ENCODE peak calls at places on chromosome 3, in nine cellular contexts. O is astrocyte of the spinal cord, Y is foreskin fibroblast, P is Calu3, W is fibroblast of mammary gland, H is HFF-Myc, E is AG04450, A is Peyer's patch, Q is HL-60. X is an unnamed sample.

GRCh38 chr3:160052385-160053047 is 63.9 kb downstream of the IL12A start:
- DNase-seq in O (peak), Y (no peak), P (no peak), W (no peak), H (no peak), E (no peak), A (no peak), Q (no peak), X (no peak)

GRCh38 chr3:23052230-23053019 is 150.7 kb upstream of the UBE2E2 start:
- DNase-seq in O (no peak), Y (no peak), P (no peak), W (peak), H (no peak), E (no peak), A (no peak), Q (no peak), X (no peak)

GRCh38 chr3:64805980-64806379 is 118.2 kb upstream of the ADAMTS9 start:
- DNase-seq in O (no peak), Y (no peak), P (no peak), W (no peak), H (no peak), E (no peak), A (no peak), Q (no peak), X (no peak)

GRCh38 chr3:72591522-72592421 is 256.5 kb downstream of the SHQ1 start:
- DNase-seq in O (peak), Y (peak), P (peak), W (peak), H (peak), E (peak), A (no peak), Q (no peak), X (no peak)

GRCh38 chr3:177131927-177132636 is 65.2 kb downstream of the TBL1XR1 start:
- DNase-seq in O (no peak), Y (no peak), P (no peak), W (no peak), H (no peak), E (no peak), A (no peak), Q (no peak), X (no peak)

GRCh38 chr3:50134367-50134766 is 20.8 kb upstream of the SEMA3F start:
- DNase-seq in O (no peak), Y (no peak), P (no peak), W (no peak), H (no peak), E (no peak), A (no peak), Q (no peak), X (no peak)

GRCh38 chr3:153166206-153166605 is 4.2 kb downstream of the RAP2B start:
- DNase-seq in O (peak), Y (no peak), P (peak), W (no peak), H (no peak), E (no peak), A (no peak), Q (no peak), X (no peak)

GRCh38 chr3:46410669-46411068 is 3.6 kb downstream of the CCRL2 start:
- DNase-seq in O (no peak), Y (no peak), P (no peak), W (no peak), H (no peak), E (no peak), A (no peak), Q (no peak), X (no peak)

GRCh38 chr3:119205209-119205608 is 31.8 kb downstream of the UPK1B start:
- DNase-seq in O (no peak), Y (no peak), P (no peak), W (no peak), H (no peak), E (no peak), A (no peak), Q (no peak), X (no peak)

GRCh38 chr3:38696034-38696433 is 46.5 kb upstream of the SCN5A start:
- DNase-seq in O (no peak), Y (no peak), P (no peak), W (no peak), H (no peak), E (no peak), A (no peak), Q (no peak), X (no peak)

GRCh38 chr3:51706788-51707731 is at the start of gene GRM2:
- DNase-seq in O (peak), Y (peak), P (no peak), W (peak), H (peak), E (peak), A (peak), Q (no peak), X (peak)

GRCh38 chr3:27544372-27544865 is 60.2 kb upstream of the SLC4A7 start:
- DNase-seq in O (peak), Y (peak), P (no peak), W (peak), H (no peak), E (no peak), A (no peak), Q (no peak), X (no peak)

GRCh38 chr3:33401781-33402180 is 38.4 kb downstream of the UBP1 start:
- DNase-seq in O (peak), Y (no peak), P (no peak), W (no peak), H (no peak), E (no peak), A (no peak), Q (no peak), X (no peak)

GRCh38 chr3:32758375-32758753 is 59.4 kb upstream of the TRIM71 start:
- DNase-seq in O (peak), Y (no peak), P (no peak), W (peak), H (no peak), E (peak), A (no peak), Q (no peak), X (no peak)

GRCh38 chr3:113104746-113105479 is 106.4 kb upstream of the BOC start:
- DNase-seq in O (peak), Y (no peak), P (no peak), W (no peak), H (no peak), E (no peak), A (no peak), Q (no peak), X (no peak)

GRCh38 chr3:80060664-80061063 is 292.9 kb upstream of the ROBO1 start:
- DNase-seq in O (peak), Y (no peak), P (no peak), W (peak), H (no peak), E (no peak), A (no peak), Q (no peak), X (no peak)

GRCh38 chr3:105367063-105367405 is 325 bp downstream of the ALCAM start:
- DNase-seq in O (no peak), Y (no peak), P (peak), W (no peak), H (no peak), E (no peak), A (peak), Q (peak), X (no peak)

GRCh38 chr3:140546649-140547048 is 131.2 kb upstream of the TRIM42 start:
- DNase-seq in O (no peak), Y (no peak), P (no peak), W (no peak), H (no peak), E (no peak), A (no peak), Q (no peak), X (no peak)

GRCh38 chr3:101464235-101464634 is 48.8 kb downstream of the SENP7 start:
- DNase-seq in O (no peak), Y (no peak), P (no peak), W (no peak), H (no peak), E (no peak), A (no peak), Q (no peak), X (no peak)

GRCh38 chr3:43757613-43758012 is 66.9 kb downstream of the ABHD5 start:
- DNase-seq in O (no peak), Y (no peak), P (no peak), W (no peak), H (no peak), E (no peak), A (no peak), Q (no peak), X (no peak)

GRCh38 chr3:45409921-45410320 is 21.5 kb downstream of the LARS2 start:
- DNase-seq in O (no peak), Y (no peak), P (no peak), W (peak), H (no peak), E (no peak), A (no peak), Q (peak), X (no peak)

GRCh38 chr3:9730747-9731205 is 759 bp upstream of the BRPF1 start:
- DNase-seq in O (no peak), Y (no peak), P (no peak), W (no peak), H (no peak), E (peak), A (no peak), Q (no peak), X (no peak)

GRCh38 chr3:136929984-136930671 is 27.7 kb upstream of the IL20RB start:
- DNase-seq in O (peak), Y (no peak), P (peak), W (peak), H (no peak), E (no peak), A (peak), Q (peak), X (no peak)

GRCh38 chr3:179666436-179667035 is 13.7 kb downstream of the USP13 start:
- DNase-seq in O (peak), Y (no peak), P (no peak), W (no peak), H (no peak), E (no peak), A (no peak), Q (no peak), X (no peak)

GRCh38 chr3:64266983-64267382 is 41.7 kb upstream of the PRICKLE2 start:
- DNase-seq in O (no peak), Y (no peak), P (no peak), W (no peak), H (no peak), E (no peak), A (no peak), Q (no peak), X (no peak)

GRCh38 chr3:83934208-83935150 is 1024.3 kb upstream of the CADM2 start:
- DNase-seq in O (peak), Y (peak), P (no peak), W (no peak), H (no peak), E (no peak), A (no peak), Q (peak), X (no peak)

GRCh38 chr3:135170732-135171131 is 375.7 kb downstream of the EPHB1 start:
- DNase-seq in O (no peak), Y (no peak), P (no peak), W (no peak), H (no peak), E (no peak), A (no peak), Q (no peak), X (no peak)

GRCh38 chr3:130933801-130934345 is 40.0 kb downstream of the ATP2C1 start:
- DNase-seq in O (peak), Y (no peak), P (no peak), W (no peak), H (no peak), E (no peak), A (no peak), Q (no peak), X (no peak)

GRCh38 chr3:138332472-138333073 is 2.9 kb upstream of the NME9 start:
- DNase-seq in O (peak), Y (peak), P (no peak), W (peak), H (no peak), E (no peak), A (no peak), Q (no peak), X (no peak)

GRCh38 chr3:13653631-13654279 is 104.8 kb downstream of the FBLN2 start:
- DNase-seq in O (no peak), Y (no peak), P (no peak), W (no peak), H (no peak), E (no peak), A (no peak), Q (no peak), X (no peak)

GRCh38 chr3:13656584-13657301 is 107.8 kb downstream of the FBLN2 start:
- DNase-seq in O (no peak), Y (no peak), P (no peak), W (no peak), H (no peak), E (no peak), A (no peak), Q (no peak), X (no peak)

GRCh38 chr3:13654330-13655073 is 105.6 kb downstream of the FBLN2 start:
- DNase-seq in O (no peak), Y (no peak), P (no peak), W (no peak), H (no peak), E (no peak), A (no peak), Q (no peak), X (no peak)

GRCh38 chr3:13657660-13658435 is 108.9 kb downstream of the FBLN2 start:
- DNase-seq in O (peak), Y (peak), P (peak), W (peak), H (no peak), E (no peak), A (peak), Q (peak), X (peak)

DNA sequence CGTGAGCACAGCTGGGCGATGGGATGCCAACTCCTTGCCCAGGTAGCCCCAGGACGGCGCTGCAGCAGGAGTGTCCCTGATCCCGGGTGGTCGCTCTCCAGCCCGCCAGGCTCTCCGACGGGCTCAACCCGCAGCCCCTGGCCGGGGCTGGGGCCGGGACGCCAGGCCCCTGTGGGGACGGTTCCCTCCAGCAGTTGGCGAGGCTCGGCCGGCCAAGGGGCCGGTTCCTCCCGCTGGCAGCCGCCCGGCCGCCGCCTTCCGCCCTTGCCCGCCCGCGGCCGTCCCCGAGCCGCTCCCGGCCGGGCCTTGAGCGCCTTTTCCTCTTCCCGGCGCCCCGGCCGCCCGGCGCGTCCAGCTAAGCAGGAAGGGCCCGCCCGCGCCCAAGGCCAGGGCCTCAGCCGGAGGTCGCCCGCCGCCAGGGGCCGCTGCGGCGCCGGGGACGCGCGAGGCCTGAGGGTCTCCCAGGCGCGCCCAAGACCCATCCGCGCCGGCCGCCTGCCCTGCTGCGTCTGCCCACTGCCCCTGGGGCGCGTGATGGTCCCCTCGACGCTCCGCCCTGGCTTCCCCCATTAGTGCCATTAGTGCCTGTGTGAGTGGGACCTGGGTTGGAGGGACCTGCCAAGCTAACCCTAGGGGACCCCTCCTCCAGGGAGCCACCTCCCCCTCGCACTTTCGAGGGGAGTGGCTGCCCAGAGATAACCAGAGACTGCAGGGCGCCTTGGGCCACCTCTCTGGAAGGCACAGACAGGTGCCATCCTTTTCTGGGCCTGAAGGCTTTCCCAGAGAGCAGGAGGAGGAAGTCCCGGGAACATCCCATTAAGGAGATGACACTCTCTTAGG is 106.4 kb downstream of the FBLN2 start:
- DNase-seq in O (no peak), Y (no peak), P (peak), W (peak), H (no peak), E (no peak), A (no peak), Q (no peak), X (peak)
- TF ChIP-seq CTCF in O (peak), Y (no peak), P (peak), W (no peak), H (peak), E (peak), A (peak), Q (no peak), X (peak)

GRCh38 chr3:17954801-17955200 is 212.4 kb upstream of the TBC1D5 start:
- DNase-seq in O (no peak), Y (no peak), P (no peak), W (no peak), H (no peak), E (no peak), A (no peak), Q (no peak), X (no peak)

GRCh38 chr3:17951241-17951640 is 208.8 kb upstream of the TBC1D5 start:
- DNase-seq in O (no peak), Y (no peak), P (no peak), W (no peak), H (no peak), E (no peak), A (peak), Q (no peak), X (no peak)

DNA sequence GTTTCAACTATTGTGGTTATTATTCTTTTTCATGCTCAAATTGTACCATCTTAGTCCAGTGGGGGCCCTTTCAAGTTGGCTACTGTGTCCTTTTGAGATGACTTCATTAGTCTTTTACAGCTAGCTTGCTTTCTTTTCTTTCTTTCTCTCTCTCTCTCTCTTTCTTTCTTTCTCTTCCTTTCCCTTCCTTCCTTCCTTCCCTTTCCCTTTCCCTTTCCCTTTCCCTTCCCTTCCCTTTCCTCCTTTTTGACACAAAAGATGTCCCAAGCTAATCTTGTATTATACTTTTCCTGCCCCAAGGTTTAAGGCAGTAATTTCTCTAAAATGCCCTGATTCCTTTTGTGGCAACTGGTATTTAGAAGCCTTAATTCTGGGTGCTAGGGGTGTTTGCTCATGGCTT is 213.0 kb upstream of the TBC1D5 start:
- DNase-seq in O (no peak), Y (no peak), P (no peak), W (no peak), H (no peak), E (no peak), A (no peak), Q (no peak), X (no peak)
- TF ChIP-seq CTCF in O (no peak), Y (no peak), P (no peak), W (no peak), H (no peak), E (no peak), A (no peak), Q (no peak), X (no peak)

GRCh38 chr3:16249336-16249735 is 15.4 kb downstream of the DPH3 start:
- DNase-seq in O (peak), Y (peak), P (peak), W (peak), H (no peak), E (no peak), A (no peak), Q (peak), X (no peak)
- TF ChIP-seq CTCF in O (peak), Y (peak), P (no peak), W (peak), H (peak), E (peak), A (no peak), Q (peak), X (peak)

GRCh38 chr3:82165266-82165665 is 403.8 kb upstream of the GBE1 start:
- DNase-seq in O (no peak), Y (no peak), P (no peak), W (no peak), H (no peak), E (no peak), A (no peak), Q (no peak), X (no peak)

DNA sequence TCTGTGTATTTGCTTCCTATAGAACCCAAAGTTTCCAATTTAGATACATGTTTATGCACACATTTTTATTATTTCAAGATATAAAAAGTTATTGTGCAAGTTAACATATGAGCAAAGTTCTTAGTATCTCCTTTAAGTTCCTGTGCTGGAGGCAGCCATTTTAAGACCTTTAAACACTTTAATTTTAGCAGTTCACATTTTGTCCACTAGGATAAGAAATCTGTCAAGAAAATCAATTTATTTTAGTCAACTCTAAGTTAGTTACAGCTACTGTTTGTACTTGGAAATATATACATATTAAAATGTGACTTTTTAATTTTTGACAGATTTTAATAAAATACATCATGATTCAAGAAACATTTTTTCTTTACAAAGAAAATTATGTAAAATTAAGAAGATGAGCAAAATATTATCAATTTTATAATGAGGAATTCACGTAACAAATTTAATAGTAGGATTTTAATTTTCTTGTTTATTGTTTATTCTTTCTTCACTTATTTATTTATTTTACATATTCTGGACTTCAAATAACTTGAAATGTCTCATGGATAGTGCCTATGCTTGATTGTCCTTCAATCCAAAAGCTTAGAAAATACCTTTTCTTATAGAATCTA is 402.6 kb upstream of the GBE1 start:
- DNase-seq in O (peak), Y (no peak), P (no peak), W (peak), H (no peak), E (no peak), A (no peak), Q (no peak), X (no peak)
- TF ChIP-seq CTCF in O (peak), Y (peak), P (no peak), W (peak), H (no peak), E (peak), A (no peak), Q (no peak), X (peak)

DNA sequence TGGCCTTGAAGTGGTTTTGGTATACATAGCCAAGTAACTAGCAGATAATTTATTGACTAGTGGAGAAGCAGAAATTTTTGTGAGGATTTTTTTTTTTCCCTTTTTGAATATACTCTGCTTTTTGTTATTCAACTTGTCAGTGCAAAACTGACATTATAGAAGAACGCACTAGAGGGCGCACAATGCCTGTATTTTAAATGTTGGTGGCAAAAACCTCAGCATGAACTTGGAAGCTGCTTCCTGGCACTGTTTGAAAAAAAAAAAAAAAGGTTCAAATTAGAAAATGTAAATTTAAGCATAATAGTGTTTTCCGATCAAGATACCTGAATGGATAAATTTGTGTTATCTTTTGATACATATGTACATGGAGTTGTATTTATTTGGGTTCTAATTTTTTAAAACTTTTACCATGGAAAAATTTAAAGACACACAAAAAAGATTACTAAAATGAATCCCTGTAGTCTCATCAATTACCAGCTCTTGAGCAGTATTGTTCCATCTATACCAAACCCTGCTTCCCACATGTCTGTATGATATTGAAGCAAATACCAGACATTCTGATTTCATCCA is 56.0 kb downstream of the SLC25A26 start:
- DNase-seq in O (peak), Y (peak), P (peak), W (peak), H (peak), E (peak), A (no peak), Q (peak), X (peak)
- TF ChIP-seq CTCF in O (peak), Y (peak), P (no peak), W (peak), H (peak), E (peak), A (peak), Q (peak), X (peak)